ENCODE peak calls at places on chromosomes 11 and 22, in nine cellular contexts. Z is left ventricle myocardium inferior, I is H9, X is adrenal gland, F is lower lobe of right lung, H is colonic mucosa, U is right lobe of liver, E is tibial artery, L is A549. A is an unnamed sample.
A peak's percentile ranks its signal among the peaks of the same experiment; 100 is the strongest.

GRCh38 chr11:13354335-13354734 is 76.7 kb downstream of the BMAL1 start:
- DNase-seq in Z (no peak), I (peak; percentile 70), X (no peak), F (no peak), H (no peak), U (no peak), E (no peak), L (no peak), A (no peak)

GRCh38 chr22:25091449-25091848 is 108.2 kb upstream of the CRYBB3 start:
- DNase-seq in Z (no peak), I (no peak), X (no peak), F (no peak), H (no peak), U (no peak), E (no peak), L (no peak), A (no peak)

GRCh38 chr11:93072236-93072635 is 102.8 kb downstream of the MTNR1B start:
- DNase-seq in Z (no peak), I (no peak), X (no peak), F (no peak), H (no peak), U (no peak), E (no peak), L (no peak), A (no peak)

GRCh38 chr11:31714840-31715239 is 96.3 kb downstream of the PAX6 start:
- DNase-seq in Z (no peak), I (no peak), X (no peak), F (no peak), H (no peak), U (no peak), E (no peak), L (no peak), A (no peak)

GRCh38 chr11:12007230-12007593 is 1.2 kb downstream of the DKK3 start:
- DNase-seq in Z (no peak), I (peak; percentile 42), X (no peak), F (no peak), H (no peak), U (no peak), E (no peak), L (no peak), A (no peak)

GRCh38 chr11:134683860-134684259 is 271.8 kb upstream of the B3GAT1 start:
- DNase-seq in Z (no peak), I (no peak), X (no peak), F (no peak), H (no peak), U (no peak), E (no peak), L (no peak), A (no peak)

GRCh38 chr11:123111465-123111864 is 49.5 kb upstream of the HSPA8 start:
- DNase-seq in Z (no peak), I (no peak), X (no peak), F (no peak), H (no peak), U (no peak), E (no peak), L (peak; percentile 47), A (peak; percentile 46)

GRCh38 chr22:31526275-31526674 is 29.9 kb downstream of the SFI1 start:
- DNase-seq in Z (no peak), I (no peak), X (no peak), F (no peak), H (no peak), U (no peak), E (no peak), L (no peak), A (no peak)

GRCh38 chr11:640021-640706 is 3.1 kb downstream of the DRD4 start:
- DNase-seq in Z (no peak), I (peak; percentile 54), X (no peak), F (no peak), H (no peak), U (no peak), E (no peak), L (no peak), A (no peak)

GRCh38 chr11:86710936-86711335 is 38.5 kb upstream of the ME3 start:
- DNase-seq in Z (no peak), I (no peak), X (no peak), F (no peak), H (no peak), U (no peak), E (no peak), L (no peak), A (no peak)

GRCh38 chr11:126124284-126124683 is 61.6 kb upstream of the CDON start:
- DNase-seq in Z (no peak), I (no peak), X (peak; percentile 37), F (no peak), H (no peak), U (no peak), E (no peak), L (no peak), A (no peak)

GRCh38 chr11:113281052-113281725 is 33.2 kb upstream of the TTC12 start:
- DNase-seq in Z (no peak), I (no peak), X (no peak), F (no peak), H (no peak), U (no peak), E (no peak), L (no peak), A (no peak)

GRCh38 chr11:113278481-113278880 is 35.9 kb upstream of the TTC12 start:
- DNase-seq in Z (no peak), I (no peak), X (no peak), F (no peak), H (no peak), U (no peak), E (no peak), L (no peak), A (no peak)

GRCh38 chr11:113275602-113276001 is 38.8 kb upstream of the TTC12 start:
- DNase-seq in Z (no peak), I (no peak), X (no peak), F (no peak), H (no peak), U (no peak), E (no peak), L (no peak), A (no peak)

GRCh38 chr11:113279591-113279990 is 34.8 kb upstream of the TTC12 start:
- DNase-seq in Z (no peak), I (no peak), X (no peak), F (no peak), H (no peak), U (no peak), E (no peak), L (no peak), A (no peak)

DNA sequence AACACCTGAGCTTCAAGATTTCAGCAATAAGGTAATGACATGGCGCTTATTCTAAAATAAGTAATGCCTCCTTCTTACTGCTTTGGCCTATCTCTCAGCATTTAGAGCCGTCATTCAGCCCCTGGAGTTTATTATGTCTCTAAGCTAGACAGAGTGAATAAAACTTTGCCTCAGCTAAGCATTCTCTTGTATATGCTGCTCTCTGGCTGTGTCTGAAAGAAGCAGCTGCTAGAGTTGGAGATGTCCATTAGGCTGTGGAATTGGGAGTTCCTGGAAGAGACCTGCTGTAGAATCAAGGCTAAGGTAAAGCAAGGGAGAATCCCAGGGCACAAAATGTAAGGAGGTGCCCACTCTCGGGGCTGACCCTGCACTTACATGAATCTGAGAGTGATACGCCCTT is 35.5 kb upstream of the TTC12 start:
- DNase-seq in Z (no peak), I (no peak), X (no peak), F (no peak), H (no peak), U (no peak), E (no peak), L (no peak), A (no peak)
- TF ChIP-seq CTCF in Z (peak; percentile 43), I (no peak), X (peak; percentile 17), F (no peak), H (no peak), U (no peak), E (no peak), L (no peak), A (no peak)

DNA sequence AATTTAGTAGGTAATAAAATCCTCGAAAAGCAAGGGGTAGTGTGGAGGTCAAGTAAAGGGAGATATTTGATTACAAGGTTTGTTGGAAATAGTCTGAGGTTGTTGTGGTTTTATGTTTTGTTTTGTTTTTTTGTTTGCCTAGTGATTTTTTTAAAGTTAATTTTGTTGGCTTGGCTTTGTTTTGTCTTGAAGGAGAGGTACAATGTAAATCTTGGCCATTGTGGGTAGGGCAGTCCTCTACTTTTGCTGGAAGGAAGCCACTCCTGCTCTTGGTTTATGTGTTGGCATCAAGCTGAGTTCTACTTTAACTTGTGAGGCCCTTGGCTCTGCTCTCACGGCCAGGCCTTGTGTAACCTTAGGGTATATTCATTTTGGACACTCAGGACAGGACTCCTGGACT is 3.2 kb downstream of the AMOTL1 start:
- DNase-seq in Z (no peak), I (no peak), X (no peak), F (no peak), H (no peak), U (no peak), E (no peak), L (no peak), A (no peak)
- H3K4me1 ChIP-seq in Z (peaks cover 82% of the 10 kb centered on the region), I (peaks cover 8% of the 10 kb centered on the region), X (no peaks in the 10 kb centered on the region), F (peaks cover 66% of the 10 kb centered on the region), H (no peaks in the 10 kb centered on the region), U (peaks cover 5% of the 10 kb centered on the region), E (peaks cover 54% of the 10 kb centered on the region), L (peaks cover 26% of the 10 kb centered on the region), A (peaks cover 26% of the 10 kb centered on the region)

DNA sequence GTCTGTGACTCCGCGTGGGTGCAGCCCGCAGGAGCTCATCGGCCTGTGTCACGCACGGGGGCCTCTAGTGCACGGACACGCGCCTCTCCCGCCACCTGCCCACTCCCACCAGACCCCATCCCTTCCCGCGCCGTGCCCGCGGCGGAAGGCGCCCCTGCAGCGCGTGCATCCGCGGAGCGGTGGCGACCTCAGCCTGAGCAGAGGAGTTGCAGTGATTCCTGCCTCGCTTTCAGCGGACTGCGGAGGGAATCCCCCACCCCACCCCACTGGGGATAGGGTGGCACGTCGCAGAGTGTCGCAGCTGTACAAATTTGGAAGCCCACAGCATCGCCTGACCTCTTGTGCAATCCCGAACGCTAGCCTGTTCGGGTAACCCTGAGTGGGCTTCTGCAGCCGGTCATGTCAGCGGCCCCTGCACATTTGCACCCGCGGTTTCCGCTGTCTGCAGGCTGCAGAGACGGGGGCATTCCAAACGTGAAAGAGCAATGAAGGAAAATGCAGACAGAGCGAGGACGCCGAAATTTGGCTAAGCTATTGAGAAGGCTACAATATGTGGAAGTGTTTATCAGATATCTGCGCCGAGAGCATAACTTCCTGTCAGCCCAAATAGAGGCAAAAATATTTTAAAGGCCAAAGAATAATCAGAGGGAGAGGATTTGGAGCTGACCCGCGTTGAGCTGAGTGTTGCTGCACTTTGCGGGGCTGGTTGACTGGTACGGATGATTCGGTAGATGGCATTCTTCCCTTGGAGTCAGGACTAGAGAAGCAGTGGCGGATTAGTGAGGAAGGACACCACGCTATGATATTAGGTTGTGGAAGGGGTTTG is 619 bp upstream of the ARHGAP20 start:
- DNase-seq in Z (no peak), I (peak; percentile 28), X (peak; percentile 58), F (no peak), H (peak; percentile 29), U (peak; percentile 58), E (peak; percentile 37), L (no peak), A (peak; percentile 47)
- H3K27ac ChIP-seq in Z (no peak overlapping the region), I (no peak overlapping the region), X (no peak overlapping the region), F (peak overlapping the region; percentile 27), H (no peak overlapping the region), U (peak overlapping the region; percentile 19), E (no peak overlapping the region), L (no peak overlapping the region), A (no peak overlapping the region)

DNA sequence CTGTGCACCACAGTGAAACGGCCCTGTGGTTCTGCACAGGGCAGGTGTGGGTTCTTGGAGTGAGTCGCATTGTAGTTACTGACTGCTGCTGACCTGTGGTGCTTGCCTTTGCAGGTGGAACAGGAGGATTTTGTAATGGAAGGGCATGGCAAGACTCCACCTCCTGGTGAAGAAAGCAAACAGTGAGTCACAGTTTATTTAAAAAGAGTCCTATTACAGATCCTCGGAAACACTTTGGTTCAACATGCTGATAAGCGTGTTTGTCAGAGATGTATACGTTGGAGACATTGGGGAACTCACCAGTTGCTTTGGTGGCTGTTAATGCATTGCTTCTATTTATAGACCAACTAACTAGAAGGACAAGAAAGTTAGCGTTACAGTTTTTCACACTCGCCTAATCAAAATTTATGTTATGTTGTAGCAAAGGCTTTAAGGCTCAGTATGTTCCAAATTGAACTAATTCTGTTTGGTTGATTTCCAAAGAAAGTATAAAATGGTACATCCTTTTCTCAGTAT is 21.7 kb upstream of the TNRC6B start:
- DNase-seq in Z (no peak), I (peak; percentile 69), X (peak; percentile 31), F (no peak), H (peak; percentile 79), U (peak; percentile 78), E (no peak), L (peak; percentile 55), A (peak; percentile 58)
- TF ChIP-seq CTCF in Z (peak; percentile 36), I (peak; percentile 51), X (peak; percentile 41), F (peak; percentile 31), H (peak; percentile 18), U (peak; percentile 31), E (no peak), L (no peak), A (no peak)

A was measured in astrocyte.